ENCODE peak calls at places on chromosomes 11 and 22, in ten cellular contexts. E, H, F, S, L, K, U, G, D and Q are unnamed samples.

GRCh38 chr11:65562788-65563187 is 4.6 kb upstream of the LTBP3 start:
- DNase-seq in L (no peak), D (no peak), H (no peak), U (no peak), E (no peak), S (no peak), K (no peak), F (no peak), G (no peak), Q (no peak)

GRCh38 chr11:15903246-15903645 is 453.1 kb downstream of the SOX6 start:
- DNase-seq in K (no peak), S (no peak), L (no peak), E (no peak), G (no peak), D (no peak), F (peak; percentile 61), U (no peak), H (no peak), Q (no peak)

GRCh38 chr11:116791002-116791812 is 472 bp downstream of the APOA5 start:
- DNase-seq in F (peak; percentile 68), K (peak; percentile 93), H (peak; percentile 87), L (peak; percentile 83), D (no peak), S (peak; percentile 54), G (peak; percentile 57), E (peak; percentile 86), U (peak; percentile 26), Q (no peak)

GRCh38 chr11:107457205-107457557 is 444 bp downstream of the CWF19L2 start:
- DNase-seq in E (no peak), S (no peak), U (no peak), D (no peak), G (no peak), F (no peak), K (no peak), L (no peak), H (peak; percentile 54), Q (peak; percentile 6)

GRCh38 chr11:134275534-134276395 is at the start of gene GLB1L3:
- DNase-seq in U (no peak), F (no peak), D (no peak), G (no peak), E (no peak), K (peak; percentile 68), H (peak; percentile 76), S (no peak), L (peak; percentile 22), Q (no peak)

GRCh38 chr11:65291613-65292012 is 23.1 kb upstream of the CDC42EP2 start:
- DNase-seq in D (peak; percentile 41), F (peak; percentile 68), U (no peak), E (no peak), S (peak; percentile 67), H (no peak), K (no peak), G (no peak), L (no peak), Q (no peak)

GRCh38 chr11:36601145-36601544 is 3.1 kb upstream of the RAG2 start:
- DNase-seq in K (no peak), E (no peak), H (no peak), S (no peak), F (no peak), U (no peak), D (no peak), L (no peak), G (no peak), Q (no peak)

GRCh38 chr11:11786234-11786633 is 55.5 kb upstream of the USP47 start:
- DNase-seq in U (no peak), H (no peak), F (no peak), K (no peak), E (no peak), L (no peak), S (no peak), D (no peak), G (no peak), Q (no peak)

GRCh38 chr11:117744471-117745280 is 52.3 kb downstream of the DSCAML1 start:
- DNase-seq in L (no peak), H (no peak), G (no peak), U (no peak), S (no peak), K (no peak), F (no peak), D (no peak), E (no peak), Q (no peak)

DNA sequence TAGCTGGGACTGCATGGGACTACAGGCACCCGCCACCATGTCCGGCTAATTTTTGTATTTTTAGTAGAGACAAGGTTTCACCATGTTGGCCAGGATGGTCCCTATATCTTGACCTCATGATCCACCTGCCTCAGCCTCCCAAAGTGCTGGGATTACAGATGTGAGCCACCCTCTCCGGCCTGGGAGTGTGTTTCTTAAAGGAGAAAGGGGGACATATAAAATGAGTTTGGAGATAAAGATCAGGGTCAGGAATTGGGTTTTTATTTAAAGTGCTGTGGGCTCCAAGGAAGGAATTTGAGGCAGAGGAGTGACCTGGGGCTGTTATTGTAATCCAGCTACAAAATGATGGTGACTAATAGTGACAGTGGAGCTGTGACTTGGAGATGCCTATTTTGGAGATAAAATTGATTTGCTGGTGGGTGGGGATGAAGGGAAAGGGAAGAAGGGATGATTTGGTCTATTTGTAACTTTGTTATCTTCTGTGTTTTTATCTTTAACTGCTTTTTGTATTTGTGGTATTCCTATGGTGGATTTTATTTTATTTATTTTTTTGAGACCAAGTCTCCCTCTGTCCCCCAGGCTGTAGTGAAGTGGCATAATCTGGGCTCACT is 5.0 kb downstream of the CRKL start:
- DNase-seq in H (no peak), K (no peak), G (no peak), S (peak; percentile 19), D (no peak), L (no peak), F (no peak), E (no peak), U (no peak), Q (no peak)
- TF ChIP-seq CTCF in H (no peak), K (no peak), G (no peak), S (no peak), D (no peak), L (no peak), F (no peak), E (no peak), U (no peak), Q (no peak)

GRCh38 chr11:73729594-73730206 is 31.2 kb downstream of the RAB6A start:
- DNase-seq in H (peak; percentile 78), K (peak; percentile 35), G (no peak), D (no peak), E (no peak), L (peak; percentile 11), U (no peak), S (no peak), F (peak; percentile 29), Q (no peak)
- TF ChIP-seq CTCF in H (peak; percentile 67), K (peak; percentile 63), G (no peak), D (peak; percentile 22), E (no peak), L (peak; percentile 61), U (peak; percentile 44), S (peak; percentile 64), F (peak; percentile 28), Q (peak; percentile 56)

GRCh38 chr11:3050386-3051325 is 6.6 kb downstream of the CARS1 start:
- DNase-seq in L (no peak), S (no peak), K (no peak), D (no peak), U (no peak), H (no peak), E (no peak), F (no peak), G (no peak), Q (no peak)

GRCh38 chr11:3052567-3052966 is 4.7 kb downstream of the CARS1 start:
- DNase-seq in H (no peak), F (no peak), E (no peak), L (no peak), S (no peak), U (no peak), G (no peak), D (no peak), K (no peak), Q (no peak)

GRCh38 chr11:3049430-3050243 is 7.6 kb downstream of the CARS1 start:
- DNase-seq in D (peak; percentile 79), U (peak; percentile 84), H (no peak), F (peak; percentile 91), K (no peak), E (peak; percentile 76), G (peak; percentile 78), S (peak; percentile 96), L (no peak), Q (peak; percentile 75)

GRCh38 chr11:3052109-3052479 is 5.1 kb downstream of the CARS1 start:
- DNase-seq in L (no peak), F (no peak), U (no peak), G (no peak), E (no peak), D (no peak), H (no peak), K (no peak), S (no peak), Q (no peak)

DNA sequence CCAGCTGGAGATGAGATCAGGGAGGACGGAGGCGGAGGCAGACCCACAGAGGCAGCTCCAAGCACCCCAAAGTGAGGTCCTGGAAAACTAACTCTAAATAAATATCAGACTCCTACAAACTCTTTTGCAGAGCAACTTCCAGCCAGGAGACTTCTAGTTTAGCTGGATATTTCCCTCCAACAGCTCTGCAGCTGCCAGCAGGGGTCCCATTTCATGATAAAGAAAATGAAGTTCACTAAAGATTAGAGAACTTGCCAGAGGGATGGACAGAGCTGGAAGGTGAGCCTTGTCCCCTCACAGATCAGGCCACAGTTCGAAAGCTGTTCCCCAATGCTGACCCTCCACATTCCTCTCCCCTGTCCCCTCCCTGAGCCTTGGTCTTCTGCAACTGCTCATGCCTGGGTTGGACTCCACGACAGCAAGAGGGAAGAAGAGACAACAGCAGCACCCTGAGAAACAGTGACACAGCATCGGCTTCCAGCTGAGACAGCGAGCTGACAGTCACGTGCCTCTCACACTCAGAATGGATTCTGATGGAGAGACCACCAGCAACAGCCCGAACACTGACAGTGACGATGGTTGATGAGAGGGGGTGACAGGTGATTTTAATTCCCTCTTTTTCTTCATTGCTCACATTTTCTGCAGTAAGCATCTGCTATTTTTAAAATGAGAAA is 5.7 kb downstream of the CARS1 start:
- DNase-seq in L (no peak), E (no peak), G (no peak), K (no peak), F (no peak), D (no peak), S (no peak), H (no peak), U (no peak), Q (no peak)
- TF ChIP-seq CTCF in L (no peak), E (no peak), G (no peak), K (no peak), F (no peak), D (no peak), S (peak; percentile 53), H (no peak), U (peak; percentile 35), Q (peak; percentile 31)

GRCh38 chr11:87223816-87224215 is 186.1 kb downstream of the TMEM135 start:
- DNase-seq in U (peak; percentile 59), L (no peak), D (no peak), F (no peak), H (no peak), E (no peak), K (no peak), G (no peak), S (peak; percentile 16), Q (no peak)

GRCh38 chr11:87224486-87224885 is 186.8 kb downstream of the TMEM135 start:
- DNase-seq in E (no peak), L (no peak), K (no peak), U (no peak), F (no peak), H (no peak), G (no peak), D (no peak), S (no peak), Q (no peak)

GRCh38 chr11:87232320-87232719 is 194.6 kb downstream of the TMEM135 start:
- DNase-seq in F (no peak), H (no peak), G (no peak), K (no peak), S (no peak), D (no peak), L (no peak), E (no peak), U (no peak), Q (no peak)

GRCh38 chr11:87228820-87229219 is 191.1 kb downstream of the TMEM135 start:
- DNase-seq in G (no peak), K (no peak), F (no peak), L (no peak), E (no peak), D (no peak), S (no peak), U (no peak), H (no peak), Q (no peak)
- TF ChIP-seq CTCF in G (no peak), K (no peak), F (no peak), L (no peak), E (no peak), D (no peak), S (no peak), U (no peak), H (no peak), Q (no peak)